ENCODE peak calls at places on chromosomes 4 and X, in eight cellular contexts. J is iPS DF 6.9; G is fibroblast of pulmonary artery; E is OCI-LY7; Q is fibroblast of mammary gland; T is naive thymus-derived CD4-positive, alpha-beta T cell; K is CD4-positive, alpha-beta memory T cell; I is RWPE2. L is an unnamed sample.

GRCh38 chr4:81722229-81722900 is 250.7 kb upstream of the RASGEF1B start:
- DNase-seq in T (no peak), E (no peak), I (no peak), Q (no peak), G (no peak), J (no peak), K (no peak), L (no peak)

GRCh38 chr4:32318926-32319325 is 1598.8 kb downstream of the PCDH7 start:
- DNase-seq in K (no peak), E (no peak), T (no peak), I (no peak), G (no peak), J (no peak), Q (no peak), L (no peak)

GRCh38 chr4:127870688-127871087 is 10.0 kb upstream of the PLK4 start:
- DNase-seq in G (peak; percentile 84), J (no peak), E (no peak), Q (peak; percentile 82), K (no peak), I (no peak), T (no peak), L (no peak)

GRCh38 chr4:83932996-83933395 is 397.1 kb downstream of the GPAT3 start:
- DNase-seq in K (no peak), T (no peak), E (no peak), J (no peak), Q (no peak), G (no peak), I (no peak), L (no peak)

GRCh38 chr4:31674313-31674947 is 954.3 kb downstream of the PCDH7 start:
- DNase-seq in Q (peak; percentile 22), J (peak; percentile 11), K (no peak), E (peak; percentile 1), I (no peak), T (no peak), G (peak; percentile 48), L (no peak)

GRCh38 chr4:81429607-81430006 is 42.1 kb downstream of the RASGEF1B start:
- DNase-seq in G (no peak), T (no peak), K (no peak), I (no peak), Q (no peak), J (no peak), E (no peak), L (no peak)

GRCh38 chrX:139172731-139173130 is 357.8 kb upstream of the F9 start:
- DNase-seq in Q (no peak), K (no peak), G (no peak), E (no peak), T (no peak), J (no peak), I (no peak), L (no peak)

GRCh38 chr4:157052429-157053040 is 23.4 kb upstream of the GLRB start:
- DNase-seq in T (no peak), E (no peak), J (no peak), I (no peak), K (no peak), G (no peak), Q (peak; percentile 45), L (no peak)

GRCh38 chr4:75596061-75596460 is 34.3 kb downstream of the CDKL2 start:
- DNase-seq in J (no peak), G (no peak), E (no peak), K (no peak), Q (no peak), T (no peak), I (no peak), L (no peak)

GRCh38 chr4:89438102-89438831 is 130.7 kb upstream of the GPRIN3 start:
- DNase-seq in K (peak; percentile 58), G (peak; percentile 59), Q (peak; percentile 68), E (peak; percentile 66), I (no peak), J (peak; percentile 48), T (peak; percentile 36), L (peak; percentile 21)

GRCh38 chrX:103254171-103254824 is 657 bp downstream of the TCEAL8 start:
- DNase-seq in T (peak; percentile 9), J (peak; percentile 52), E (peak; percentile 73), I (peak; percentile 68), K (peak; percentile 17), G (peak; percentile 35), Q (peak; percentile 33), L (peak; percentile 50)

GRCh38 chrX:4805559-4805958 is 1092.1 kb upstream of the PRKX start:
- DNase-seq in J (no peak), T (no peak), Q (no peak), G (no peak), K (no peak), I (no peak), E (no peak), L (no peak)

GRCh38 chr4:27100713-27101112 is 240.1 kb downstream of the STIM2 start:
- DNase-seq in K (no peak), T (no peak), E (no peak), Q (no peak), J (no peak), I (no peak), G (no peak), L (no peak)

GRCh38 chrX:20477219-20477618 is 210.5 kb upstream of the RPS6KA3 start:
- DNase-seq in J (no peak), G (no peak), I (no peak), E (no peak), Q (no peak), K (no peak), T (no peak), L (no peak)

DNA sequence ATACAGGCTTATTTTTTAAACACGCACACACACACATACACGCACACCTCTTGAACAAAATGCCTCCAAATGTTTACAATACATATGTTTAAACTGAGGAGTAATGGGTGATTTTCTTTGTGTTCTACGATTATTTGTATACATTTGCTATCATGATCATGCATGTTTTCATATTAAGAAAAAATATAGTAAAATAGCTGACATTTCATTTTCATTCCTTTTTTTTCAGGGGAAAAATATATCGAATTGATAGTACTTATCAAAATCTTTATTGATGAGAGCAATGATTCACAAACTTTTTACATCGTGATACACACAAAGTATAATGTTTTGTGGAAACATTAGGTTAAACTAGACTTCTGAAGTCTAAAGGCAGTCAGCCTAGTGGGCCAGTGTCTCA is 618.9 kb downstream of the TECRL start:
- DNase-seq in E (no peak), J (no peak), T (no peak), G (no peak), I (no peak), Q (no peak), K (no peak), L (no peak)
- H3K4me3 ChIP-seq in E (no peak overlapping the region), J (no peak overlapping the region), T (no peak overlapping the region), G (no peak overlapping the region), I (no peak overlapping the region), Q (no peak overlapping the region), K (no peak overlapping the region), L (no peak overlapping the region)

DNA sequence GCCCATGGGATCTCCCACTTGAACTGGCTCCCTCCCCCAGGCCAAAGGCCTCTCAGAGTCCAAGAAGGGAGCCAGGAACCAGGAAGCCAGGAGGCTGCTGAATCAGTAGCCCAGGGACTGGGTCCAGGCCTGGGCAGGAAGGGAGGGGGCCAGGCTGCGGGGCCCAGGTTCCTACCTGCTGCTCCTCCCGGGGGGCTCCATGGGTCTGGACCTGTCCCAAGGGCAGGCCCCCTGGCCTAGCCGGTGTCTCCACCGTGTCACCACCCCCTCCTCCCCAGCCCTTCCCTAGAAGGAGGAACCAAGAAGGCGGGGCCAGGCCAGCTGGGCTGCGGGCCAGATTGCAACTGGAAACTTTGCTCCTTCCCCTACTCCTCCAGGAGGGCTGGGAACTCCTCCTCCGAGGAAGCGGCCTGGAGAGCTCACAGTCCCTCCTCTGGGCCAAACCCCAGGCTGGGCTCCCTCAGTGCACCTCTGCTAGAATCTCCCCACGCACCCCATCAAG is at the start of gene IQSEC2:
- DNase-seq in Q (peak; percentile 81), J (no peak), E (no peak), G (peak; percentile 77), I (peak; percentile 76), K (no peak), T (no peak), L (no peak)
- H3K4me3 ChIP-seq in Q (peak within 1 kb of the TSS; percentile 39), J (no peak within 1 kb of the TSS), E (no peak within 1 kb of the TSS), G (peak within 1 kb of the TSS; percentile 43), I (peak within 1 kb of the TSS; percentile 39), K (no peak within 1 kb of the TSS), T (no peak within 1 kb of the TSS), L (no peak within 1 kb of the TSS)

DNA sequence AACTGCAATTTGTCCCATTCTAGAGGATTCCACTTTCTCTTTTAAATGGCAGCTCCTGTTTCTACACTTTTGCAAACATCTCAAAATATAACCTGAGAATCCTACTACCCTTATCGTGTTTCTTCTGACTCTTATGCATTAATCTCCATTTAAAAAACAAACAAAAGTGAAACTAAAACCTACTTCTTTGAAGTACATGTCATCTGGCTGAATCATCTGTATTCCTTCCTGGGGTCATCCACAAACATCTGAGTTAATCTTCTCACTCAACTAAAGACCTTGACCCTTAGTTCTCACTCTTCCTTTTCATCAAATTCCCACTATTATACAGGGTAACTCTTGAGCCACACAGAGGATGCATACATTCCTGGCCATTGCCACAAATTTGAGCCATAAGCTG is 584.8 kb downstream of the PPARGC1A start:
- DNase-seq in Q (peak; percentile 0), E (no peak), G (peak; percentile 11), T (no peak), J (no peak), I (no peak), K (peak; percentile 5), L (no peak)
- H3K4me3 ChIP-seq in Q (no peak overlapping the region), E (no peak overlapping the region), G (no peak overlapping the region), T (no peak overlapping the region), J (no peak overlapping the region), I (no peak overlapping the region), K (no peak overlapping the region), L (no peak overlapping the region)

GRCh38 chr4:10093801-10094552 is 22.6 kb downstream of the WDR1 start:
- DNase-seq in Q (peak; percentile 18), J (no peak), G (peak; percentile 97), I (no peak), T (no peak), E (no peak), K (no peak), L (no peak)
- H3K4me3 ChIP-seq in Q (no peak overlapping the region), J (no peak overlapping the region), G (no peak overlapping the region), I (no peak overlapping the region), T (no peak overlapping the region), E (no peak overlapping the region), K (no peak overlapping the region), L (no peak overlapping the region)